ENCODE peak calls at places on chromosomes 1 and 21, in eight cellular contexts. B, Z, H, E, R, P, C and T are unnamed samples.

GRCh38 chr21:41993744-41994143 is 16.4 kb downstream of the ZBTB21 start:
- DNase-seq in R (no peak), E (no peak), P (no peak), Z (no peak), H (no peak), C (no peak), B (peak; percentile 20), T (no peak)

GRCh38 chr1:59657873-59658465 is 156.8 kb upstream of the HOOK1 start:
- DNase-seq in R (no peak), C (no peak), H (no peak), P (no peak), B (no peak), Z (no peak), E (no peak), T (no peak)

GRCh38 chr1:98086796-98087195 is 166.0 kb upstream of the DPYD start:
- DNase-seq in P (no peak), R (no peak), B (peak; percentile 96), C (peak; percentile 88), E (no peak), H (no peak), Z (peak; percentile 75), T (no peak)

GRCh38 chr1:84345220-84345619 is 43.7 kb downstream of the SAMD13 start:
- DNase-seq in B (no peak), P (no peak), E (no peak), R (no peak), C (no peak), H (no peak), Z (no peak), T (no peak)

GRCh38 chr21:26939532-26940181 is 27.2 kb downstream of the ADAMTS5 start:
- DNase-seq in H (no peak), E (no peak), P (no peak), R (no peak), B (no peak), Z (no peak), C (no peak), T (no peak)

GRCh38 chr1:192477630-192478029 is 97.9 kb upstream of the RGS1 start:
- DNase-seq in C (no peak), H (no peak), E (no peak), Z (peak; percentile 28), P (peak; percentile 67), B (no peak), R (no peak), T (no peak)

GRCh38 chr21:36613554-36613953 is 85.4 kb upstream of the SIM2 start:
- DNase-seq in B (no peak), C (no peak), R (no peak), H (no peak), E (no peak), Z (no peak), P (no peak), T (no peak)

GRCh38 chr1:214496126-214496525 is 55.3 kb downstream of the PTPN14 start:
- DNase-seq in B (no peak), R (no peak), H (no peak), P (no peak), E (no peak), Z (no peak), C (no peak), T (no peak)

GRCh38 chr1:46489638-46490602 is at the start of gene DMBX1:
- DNase-seq in B (no peak), C (peak; percentile 38), E (peak; percentile 70), P (peak; percentile 33), H (no peak), Z (peak; percentile 62), R (peak; percentile 26), T (no peak)

GRCh38 chr1:5877001-5877400 is 115.2 kb downstream of the NPHP4 start:
- DNase-seq in B (no peak), H (no peak), C (no peak), P (no peak), Z (no peak), R (no peak), E (no peak), T (no peak)

GRCh38 chr1:30743584-30744059 is 14.0 kb downstream of the LAPTM5 start:
- DNase-seq in Z (peak; percentile 63), P (peak; percentile 96), E (peak; percentile 87), R (no peak), H (no peak), C (no peak), B (no peak), T (no peak)

GRCh38 chr1:38061883-38062328 is 15.3 kb upstream of the POU3F1 start:
- DNase-seq in P (no peak), H (no peak), E (no peak), R (no peak), C (no peak), Z (no peak), B (no peak), T (no peak)

GRCh38 chr1:236966636-236967035 is 37.6 kb downstream of the MT1HL1 start:
- DNase-seq in R (no peak), E (no peak), H (no peak), P (no peak), Z (no peak), C (no peak), B (no peak), T (no peak)

GRCh38 chr1:91901231-91901630 is 15.3 kb upstream of the TGFBR3 start:
- DNase-seq in B (no peak), H (no peak), E (no peak), P (no peak), R (no peak), C (no peak), Z (no peak), T (no peak)

GRCh38 chr1:25255711-25256577 is 8.7 kb upstream of the RSRP1 start:
- DNase-seq in R (no peak), E (no peak), C (no peak), H (no peak), Z (no peak), B (no peak), P (no peak), T (no peak)

GRCh38 chr1:33147997-33148314 is 33.9 kb downstream of the TRIM62 start:
- DNase-seq in H (no peak), P (no peak), E (no peak), B (peak; percentile 38), C (peak; percentile 26), R (no peak), Z (no peak), T (no peak)

DNA sequence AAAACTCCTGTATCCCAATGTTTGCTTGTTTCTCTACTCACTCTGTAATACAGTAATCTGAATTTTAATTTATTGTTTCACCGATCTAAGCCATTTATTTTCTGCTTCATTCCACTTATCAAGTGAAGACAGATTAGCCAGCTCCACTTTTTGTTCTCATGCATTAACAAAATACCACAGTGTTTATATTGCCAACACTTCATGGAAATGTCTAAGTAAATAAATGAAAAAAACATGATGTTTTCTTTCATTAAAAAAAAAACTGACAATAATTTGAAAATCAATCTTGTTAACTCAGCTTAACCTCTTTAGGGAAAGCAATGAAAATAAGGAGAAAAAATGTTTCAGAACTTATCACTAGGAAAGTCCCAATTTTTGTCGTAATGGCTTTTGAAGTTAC is 11.5 kb downstream of the ARHGAP29 start:
- DNase-seq in P (no peak), H (no peak), E (no peak), R (no peak), Z (no peak), C (no peak), B (no peak), T (no peak)
- H3K27ac ChIP-seq in P (no peak overlapping the region), H (no peak overlapping the region), E (no peak overlapping the region), R (no peak overlapping the region), Z (no peak overlapping the region), C (no peak overlapping the region), B (no peak overlapping the region), T (no peak overlapping the region)

DNA sequence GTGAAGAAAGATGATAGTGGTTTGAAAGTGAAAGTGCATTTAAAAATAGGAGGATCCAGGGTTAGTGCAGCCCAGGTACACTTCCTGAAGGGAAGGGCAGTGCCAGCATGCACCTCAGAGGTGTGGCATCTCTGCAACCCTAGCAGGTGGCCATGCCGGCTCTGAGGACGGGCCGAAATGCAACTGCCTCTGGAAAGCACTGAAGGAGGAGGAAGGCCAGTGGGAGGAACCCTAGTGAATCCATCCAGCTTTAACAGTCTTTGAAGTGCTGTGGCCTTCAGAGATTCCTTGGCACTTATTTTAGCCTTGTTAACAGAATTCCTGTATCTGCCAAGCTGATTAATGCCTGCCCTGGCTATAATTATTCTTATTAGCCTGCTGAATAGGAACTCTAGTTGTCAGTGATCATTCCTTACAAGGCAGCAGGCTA is 5.5 kb downstream of the PTGFRN start:
- DNase-seq in E (no peak), P (no peak), R (peak; percentile 64), Z (peak; percentile 88), H (peak; percentile 46), C (no peak), B (no peak), T (peak; percentile 74)
- H3K4me3 ChIP-seq in E (no peak overlapping the region), P (no peak overlapping the region), R (no peak overlapping the region), Z (no peak overlapping the region), H (peak overlapping the region; percentile 23), C (no peak overlapping the region), B (no peak overlapping the region), T (peak overlapping the region; percentile 20)

DNA sequence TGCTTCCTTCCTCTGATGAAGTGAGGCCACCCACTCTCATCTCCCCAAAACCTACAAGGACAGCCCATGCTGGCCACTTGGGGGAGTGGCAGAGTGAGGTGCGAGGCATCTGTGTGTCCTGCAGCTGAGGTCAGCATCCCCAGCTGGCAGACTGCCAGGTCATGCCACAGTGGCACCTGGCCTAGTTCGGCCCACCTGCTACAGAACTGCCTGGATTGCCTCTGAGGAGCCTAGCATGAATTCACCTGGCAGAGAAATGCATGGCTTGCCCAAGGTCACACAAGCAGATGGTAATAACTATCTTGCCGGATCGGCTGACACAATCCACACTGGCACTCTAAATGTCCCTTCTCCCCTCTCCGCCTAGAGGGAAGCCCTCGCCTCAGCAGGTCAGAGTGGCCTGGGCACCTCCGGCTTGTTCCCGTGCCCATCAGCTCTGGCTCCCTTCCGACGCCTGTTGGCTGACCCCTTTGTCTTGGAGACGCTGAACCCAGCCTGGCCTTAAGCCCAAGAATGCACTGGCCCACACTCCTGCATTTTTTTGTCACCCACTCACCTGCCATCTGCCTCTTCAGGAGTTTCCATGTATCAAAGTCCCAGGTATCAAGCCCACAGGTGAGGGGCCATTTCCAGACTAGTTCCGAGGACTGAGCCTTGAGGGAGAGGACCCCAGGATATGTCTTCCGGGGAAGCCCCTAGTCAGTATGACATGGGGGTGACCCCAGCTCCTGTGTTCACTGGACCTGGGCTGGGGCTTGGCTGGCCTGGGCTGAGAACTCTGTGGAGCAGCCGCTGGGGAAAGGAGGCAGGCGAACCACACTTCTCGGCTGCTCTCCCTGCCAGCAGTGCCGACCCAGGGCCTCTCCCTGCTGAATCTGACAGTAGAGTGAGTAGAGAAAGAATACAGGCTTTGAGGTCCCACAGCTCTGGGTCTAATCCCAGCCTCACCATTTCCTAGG is 21.7 kb downstream of the ECE1 start:
- DNase-seq in C (no peak), H (peak; percentile 31), Z (no peak), B (no peak), R (peak; percentile 69), E (peak; percentile 76), P (peak; percentile 80), T (no peak)
- H3K27ac ChIP-seq in C (no peak overlapping the region), H (peak overlapping the region; percentile 12), Z (no peak overlapping the region), B (no peak overlapping the region), R (peak overlapping the region; percentile 63), E (no peak overlapping the region), P (peak overlapping the region; percentile 38), T (peak overlapping the region; percentile 51)

DNA sequence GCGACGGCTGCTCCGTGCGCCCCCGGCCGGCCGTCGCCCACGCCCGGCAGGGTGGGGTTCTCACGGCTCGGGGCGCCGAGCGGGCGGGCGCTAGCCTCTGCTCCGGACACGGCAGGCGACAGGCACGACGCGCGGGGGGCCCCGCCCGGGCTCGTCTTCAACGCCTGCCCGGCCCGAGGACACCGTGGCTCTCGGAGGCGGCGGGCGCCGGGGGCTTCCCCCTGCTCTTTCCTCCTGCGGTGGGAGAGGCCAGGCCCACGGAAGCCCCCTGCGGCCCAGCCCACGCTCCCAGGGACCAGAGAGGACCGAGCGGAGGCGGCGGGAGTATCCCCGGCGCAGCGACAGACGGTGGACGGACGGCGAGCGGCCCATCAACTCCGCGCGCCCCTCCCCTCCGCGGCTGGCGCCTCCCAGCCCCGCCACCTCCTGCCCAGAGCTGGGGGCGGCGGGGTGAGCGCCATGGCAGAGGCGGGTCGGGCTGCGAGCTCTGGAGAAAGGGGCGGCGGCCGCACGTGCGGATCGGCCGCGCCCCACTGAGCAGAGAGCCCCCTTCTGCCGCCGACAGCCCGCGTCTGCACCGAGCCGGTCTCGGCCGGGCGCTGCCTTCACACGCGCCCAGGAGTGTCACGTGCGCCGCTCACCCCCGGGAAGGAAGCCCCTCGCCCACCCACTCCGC is at the start of the genes SHE and TDRD10:
- DNase-seq in H (peak; percentile 29), E (peak; percentile 81), Z (no peak), C (no peak), B (no peak), P (no peak), R (no peak), T (no peak)
- H3K4me3 ChIP-seq in H (peak within 1 kb of the TSS; percentile 46), E (peak within 1 kb of the TSS; percentile 49), Z (no peak within 1 kb of the TSS), C (no peak within 1 kb of the TSS), B (no peak within 1 kb of the TSS), P (no peak within 1 kb of the TSS), R (no peak within 1 kb of the TSS), T (peak within 1 kb of the TSS; percentile 40)